ENCODE peak calls at places on chromosomes 5 and 9, in seven cellular contexts. L, Q, D, O, K, T and E are unnamed samples.

GRCh38 chr5:39394946-39395345 is 29.8 kb downstream of the DAB2 start:
- DNase-seq in L (no peak), D (no peak), O (no peak), K (peak), Q (no peak), T (no peak), E (no peak)

GRCh38 chr9:89808076-89808701 is 203.4 kb downstream of the GADD45G start:
- DNase-seq in D (no peak), O (no peak), L (no peak), T (no peak), Q (no peak), K (no peak), E (no peak)

GRCh38 chr5:176578391-176578808 is 29.3 kb downstream of the CDHR2 start:
- DNase-seq in D (peak), O (no peak), T (peak), L (peak), K (peak), Q (peak), E (peak)

GRCh38 chr5:15533124-15533893 is 33.3 kb downstream of the FBXL7 start:
- DNase-seq in L (no peak), K (peak), O (no peak), Q (no peak), D (no peak), T (no peak), E (no peak)

GRCh38 chr5:98065261-98065909 is 708.1 kb upstream of the RGMB start:
- DNase-seq in O (no peak), Q (no peak), K (no peak), D (no peak), T (no peak), L (no peak), E (no peak)

GRCh38 chr9:37944671-37945481 is 40.9 kb upstream of the SLC25A51 start:
- DNase-seq in L (peak), K (peak), O (no peak), D (no peak), Q (peak), T (no peak), E (no peak)

GRCh38 chr9:33988219-33988890 is 60.3 kb downstream of the UBAP2 start:
- DNase-seq in T (no peak), L (no peak), O (no peak), D (no peak), Q (no peak), K (no peak), E (no peak)

GRCh38 chr9:69122391-69123141 is 51.5 kb upstream of the TJP2 start:
- DNase-seq in T (peak), O (no peak), Q (peak), K (peak), L (peak), D (no peak), E (peak)

GRCh38 chr5:172747471-172747870 is 23.5 kb downstream of the DUSP1 start:
- DNase-seq in T (no peak), L (no peak), K (no peak), Q (no peak), D (no peak), O (no peak), E (no peak)

GRCh38 chr9:109246533-109246932 is 74.3 kb downstream of the EPB41L4B start:
- DNase-seq in D (no peak), O (no peak), Q (no peak), K (no peak), L (no peak), T (no peak), E (no peak)

GRCh38 chr9:136849960-136850865 is 1.0 kb downstream of the PHPT1 start:
- DNase-seq in T (no peak), O (no peak), K (no peak), D (no peak), Q (no peak), L (no peak), E (no peak)

GRCh38 chr5:26326153-26326759 is 712.1 kb downstream of the CDH9 start:
- DNase-seq in L (no peak), D (no peak), O (no peak), T (no peak), Q (no peak), K (no peak), E (no peak)